ENCODE peak calls at places on chromosome 7, in nine cellular contexts. One of them, this sample, is unnamed.

GRCh38 chr7:128236924-128237586 is 4.0 kb upstream of the LEP start:
- DNase-seq in cardiac muscle cell: peak; percentile 79
- DNase-seq in lower lobe of right lung: no peak
- DNase-seq in naive thymus-derived CD4-positive, alpha-beta T cell: peak; percentile 16
- DNase-seq in CD8-positive, alpha-beta T cell: peak; percentile 52
- DNase-seq in colonic mucosa: no peak
- DNase-seq in CD8-positive, alpha-beta memory T cell: peak; percentile 3
- DNase-seq in fibroblast of lung: peak; percentile 82
- DNase-seq in Panc1: peak; percentile 43
- DNase-seq in this sample: peak; percentile 83

GRCh38 chr7:27901028-27901760 is 161.2 kb downstream of the TAX1BP1 start:
- DNase-seq in CD8-positive, alpha-beta T cell: no peak
- DNase-seq in lower lobe of right lung: no peak
- DNase-seq in naive thymus-derived CD4-positive, alpha-beta T cell: peak; percentile 50
- DNase-seq in colonic mucosa: no peak
- DNase-seq in fibroblast of lung: peak; percentile 46
- DNase-seq in Panc1: no peak
- DNase-seq in cardiac muscle cell: peak; percentile 54
- DNase-seq in CD8-positive, alpha-beta memory T cell: no peak
- DNase-seq in this sample: peak; percentile 11

GRCh38 chr7:157674027-157674714 is 337.4 kb downstream of the DNAJB6 start:
- DNase-seq in colonic mucosa: no peak
- DNase-seq in lower lobe of right lung: no peak
- DNase-seq in CD8-positive, alpha-beta memory T cell: no peak
- DNase-seq in fibroblast of lung: no peak
- DNase-seq in cardiac muscle cell: no peak
- DNase-seq in Panc1: no peak
- DNase-seq in naive thymus-derived CD4-positive, alpha-beta T cell: no peak
- DNase-seq in CD8-positive, alpha-beta T cell: no peak
- DNase-seq in this sample: no peak

GRCh38 chr7:153354071-153354470 is 594.5 kb downstream of the ACTR3B start:
- DNase-seq in CD8-positive, alpha-beta memory T cell: no peak
- DNase-seq in CD8-positive, alpha-beta T cell: no peak
- DNase-seq in Panc1: no peak
- DNase-seq in naive thymus-derived CD4-positive, alpha-beta T cell: no peak
- DNase-seq in fibroblast of lung: no peak
- DNase-seq in cardiac muscle cell: no peak
- DNase-seq in lower lobe of right lung: no peak
- DNase-seq in colonic mucosa: no peak
- DNase-seq in this sample: no peak

GRCh38 chr7:133513608-133514007 is 260.7 kb downstream of the EXOC4 start:
- DNase-seq in colonic mucosa: no peak
- DNase-seq in Panc1: no peak
- DNase-seq in CD8-positive, alpha-beta memory T cell: no peak
- DNase-seq in lower lobe of right lung: no peak
- DNase-seq in cardiac muscle cell: peak; percentile 23
- DNase-seq in fibroblast of lung: peak; percentile 54
- DNase-seq in CD8-positive, alpha-beta T cell: no peak
- DNase-seq in naive thymus-derived CD4-positive, alpha-beta T cell: no peak
- DNase-seq in this sample: peak; percentile 22

GRCh38 chr7:81721428-81721827 is 48.4 kb downstream of the HGF start:
- DNase-seq in fibroblast of lung: no peak
- DNase-seq in naive thymus-derived CD4-positive, alpha-beta T cell: no peak
- DNase-seq in CD8-positive, alpha-beta memory T cell: no peak
- DNase-seq in CD8-positive, alpha-beta T cell: no peak
- DNase-seq in colonic mucosa: no peak
- DNase-seq in cardiac muscle cell: no peak
- DNase-seq in lower lobe of right lung: no peak
- DNase-seq in Panc1: no peak
- DNase-seq in this sample: no peak

GRCh38 chr7:146772581-146772980 is 656.0 kb downstream of the CNTNAP2 start:
- DNase-seq in CD8-positive, alpha-beta memory T cell: no peak
- DNase-seq in CD8-positive, alpha-beta T cell: no peak
- DNase-seq in Panc1: no peak
- DNase-seq in fibroblast of lung: no peak
- DNase-seq in lower lobe of right lung: no peak
- DNase-seq in colonic mucosa: no peak
- DNase-seq in cardiac muscle cell: no peak
- DNase-seq in naive thymus-derived CD4-positive, alpha-beta T cell: no peak
- DNase-seq in this sample: no peak

GRCh38 chr7:75981450-75982305 is 12.7 kb downstream of the TMEM120A start:
- DNase-seq in Panc1: no peak
- DNase-seq in cardiac muscle cell: no peak
- DNase-seq in CD8-positive, alpha-beta T cell: no peak
- DNase-seq in lower lobe of right lung: no peak
- DNase-seq in naive thymus-derived CD4-positive, alpha-beta T cell: no peak
- DNase-seq in colonic mucosa: peak; percentile 17
- DNase-seq in fibroblast of lung: no peak
- DNase-seq in CD8-positive, alpha-beta memory T cell: no peak
- DNase-seq in this sample: no peak

GRCh38 chr7:37698271-37698670 is 14.7 kb downstream of the GPR141 start:
- DNase-seq in CD8-positive, alpha-beta memory T cell: no peak
- DNase-seq in lower lobe of right lung: no peak
- DNase-seq in naive thymus-derived CD4-positive, alpha-beta T cell: no peak
- DNase-seq in cardiac muscle cell: no peak
- DNase-seq in fibroblast of lung: no peak
- DNase-seq in CD8-positive, alpha-beta T cell: no peak
- DNase-seq in Panc1: no peak
- DNase-seq in colonic mucosa: no peak
- DNase-seq in this sample: no peak

GRCh38 chr7:37690206-37690605 is 6.6 kb downstream of the GPR141 start:
- DNase-seq in Panc1: no peak
- DNase-seq in CD8-positive, alpha-beta T cell: no peak
- DNase-seq in cardiac muscle cell: no peak
- DNase-seq in naive thymus-derived CD4-positive, alpha-beta T cell: no peak
- DNase-seq in fibroblast of lung: no peak
- DNase-seq in CD8-positive, alpha-beta memory T cell: no peak
- DNase-seq in lower lobe of right lung: no peak
- DNase-seq in colonic mucosa: no peak
- DNase-seq in this sample: no peak

GRCh38 chr7:37698782-37699181 is 15.2 kb downstream of the GPR141 start:
- DNase-seq in colonic mucosa: no peak
- DNase-seq in naive thymus-derived CD4-positive, alpha-beta T cell: no peak
- DNase-seq in lower lobe of right lung: no peak
- DNase-seq in fibroblast of lung: no peak
- DNase-seq in Panc1: no peak
- DNase-seq in CD8-positive, alpha-beta memory T cell: no peak
- DNase-seq in CD8-positive, alpha-beta T cell: no peak
- DNase-seq in cardiac muscle cell: no peak
- DNase-seq in this sample: no peak

GRCh38 chr7:37694208-37695080 is 10.9 kb downstream of the GPR141 start:
- DNase-seq in CD8-positive, alpha-beta memory T cell: no peak
- DNase-seq in fibroblast of lung: no peak
- DNase-seq in naive thymus-derived CD4-positive, alpha-beta T cell: no peak
- DNase-seq in lower lobe of right lung: peak; percentile 58
- DNase-seq in CD8-positive, alpha-beta T cell: no peak
- DNase-seq in cardiac muscle cell: no peak
- DNase-seq in colonic mucosa: no peak
- DNase-seq in Panc1: no peak
- DNase-seq in this sample: no peak
- H3K4me3 ChIP-seq in CD8-positive, alpha-beta memory T cell: no peak overlapping the region
- H3K4me3 ChIP-seq in fibroblast of lung: no peak overlapping the region
- H3K4me3 ChIP-seq in naive thymus-derived CD4-positive, alpha-beta T cell: no peak overlapping the region
- H3K4me3 ChIP-seq in lower lobe of right lung: no peak overlapping the region
- H3K4me3 ChIP-seq in CD8-positive, alpha-beta T cell: no peak overlapping the region
- H3K4me3 ChIP-seq in cardiac muscle cell: no peak overlapping the region
- H3K4me3 ChIP-seq in colonic mucosa: no peak overlapping the region
- H3K4me3 ChIP-seq in Panc1: no peak overlapping the region
- H3K4me3 ChIP-seq in this sample: no peak overlapping the region

DNA sequence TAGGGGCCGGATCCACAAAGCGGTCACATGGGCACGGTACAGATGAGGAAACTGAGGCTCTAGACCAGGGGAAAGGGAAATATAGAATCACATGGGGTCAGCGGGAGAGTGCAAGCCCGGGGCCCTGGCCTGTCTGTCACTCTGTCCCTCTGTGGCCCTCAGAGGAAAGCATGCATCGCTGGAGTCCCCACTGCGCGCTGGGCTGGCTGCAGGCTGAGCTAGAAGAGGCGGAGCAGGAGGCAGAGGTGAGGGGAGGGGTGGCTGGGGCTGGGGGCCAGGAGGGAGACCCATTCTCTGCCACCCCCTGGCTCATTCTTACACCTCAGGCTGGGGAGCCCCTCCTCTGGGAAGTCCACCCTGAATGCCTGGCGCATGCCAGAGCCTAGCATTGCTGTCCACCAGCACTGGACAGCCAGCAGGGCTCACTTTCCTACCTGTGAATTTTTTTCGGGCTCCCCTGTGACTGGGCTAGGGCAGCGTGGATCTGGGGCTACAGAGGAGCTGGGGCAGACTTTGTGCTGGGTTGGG is 2.3 kb downstream of the VPS37D start:
- DNase-seq in fibroblast of lung: no peak
- DNase-seq in Panc1: no peak
- DNase-seq in CD8-positive, alpha-beta memory T cell: no peak
- DNase-seq in CD8-positive, alpha-beta T cell: no peak
- DNase-seq in lower lobe of right lung: no peak
- DNase-seq in cardiac muscle cell: no peak
- DNase-seq in colonic mucosa: no peak
- DNase-seq in naive thymus-derived CD4-positive, alpha-beta T cell: no peak
- DNase-seq in this sample: no peak
- H3K27me3 ChIP-seq in fibroblast of lung: no peaks in the 10 kb centered on the region
- H3K27me3 ChIP-seq in Panc1: no peaks in the 10 kb centered on the region
- H3K27me3 ChIP-seq in CD8-positive, alpha-beta memory T cell: no peaks in the 10 kb centered on the region
- H3K27me3 ChIP-seq in CD8-positive, alpha-beta T cell: no peaks in the 10 kb centered on the region
- H3K27me3 ChIP-seq in lower lobe of right lung: no peaks in the 10 kb centered on the region
- H3K27me3 ChIP-seq in cardiac muscle cell: no peaks in the 10 kb centered on the region
- H3K27me3 ChIP-seq in colonic mucosa: no peaks in the 10 kb centered on the region
- H3K27me3 ChIP-seq in naive thymus-derived CD4-positive, alpha-beta T cell: no peaks in the 10 kb centered on the region
- H3K27me3 ChIP-seq in this sample: no peaks in the 10 kb centered on the region

DNA sequence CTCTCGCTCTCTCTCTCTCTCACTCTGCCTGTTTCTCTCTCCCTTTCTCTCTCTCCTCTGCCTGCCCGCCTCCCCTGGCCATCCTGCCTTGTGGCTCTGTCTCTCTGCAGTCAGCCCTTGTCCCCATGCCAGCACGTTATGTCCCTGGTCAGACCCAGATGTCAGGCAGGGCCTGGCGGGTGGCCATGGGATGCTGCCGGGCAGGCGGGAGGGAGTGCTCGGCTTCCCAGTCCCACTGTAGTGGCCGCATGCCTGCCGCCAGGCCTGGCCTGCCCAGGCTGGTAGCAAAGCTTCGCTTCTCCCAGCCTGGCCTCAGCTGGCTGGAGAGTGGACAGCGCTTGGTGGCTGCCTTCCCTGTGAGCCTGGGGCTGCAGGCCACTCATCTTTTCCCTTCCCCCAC is 121.5 kb upstream of the ZNF716 start:
- DNase-seq in colonic mucosa: no peak
- DNase-seq in naive thymus-derived CD4-positive, alpha-beta T cell: no peak
- DNase-seq in CD8-positive, alpha-beta memory T cell: no peak
- DNase-seq in lower lobe of right lung: no peak
- DNase-seq in Panc1: no peak
- DNase-seq in CD8-positive, alpha-beta T cell: no peak
- DNase-seq in fibroblast of lung: no peak
- DNase-seq in cardiac muscle cell: no peak
- DNase-seq in this sample: no peak
- H3K9me3 ChIP-seq in colonic mucosa: no peaks in the 10 kb centered on the region
- H3K9me3 ChIP-seq in naive thymus-derived CD4-positive, alpha-beta T cell: peaks cover 50% of the 10 kb centered on the region
- H3K9me3 ChIP-seq in CD8-positive, alpha-beta memory T cell: no peaks in the 10 kb centered on the region
- H3K9me3 ChIP-seq in lower lobe of right lung: peaks cover 35% of the 10 kb centered on the region
- H3K9me3 ChIP-seq in Panc1: peaks cover 4% of the 10 kb centered on the region
- H3K9me3 ChIP-seq in CD8-positive, alpha-beta T cell: no peaks in the 10 kb centered on the region
- H3K9me3 ChIP-seq in fibroblast of lung: no peaks in the 10 kb centered on the region
- H3K9me3 ChIP-seq in cardiac muscle cell: peaks cover under 1% of the 10 kb centered on the region
- H3K9me3 ChIP-seq in this sample: no peaks in the 10 kb centered on the region

DNA sequence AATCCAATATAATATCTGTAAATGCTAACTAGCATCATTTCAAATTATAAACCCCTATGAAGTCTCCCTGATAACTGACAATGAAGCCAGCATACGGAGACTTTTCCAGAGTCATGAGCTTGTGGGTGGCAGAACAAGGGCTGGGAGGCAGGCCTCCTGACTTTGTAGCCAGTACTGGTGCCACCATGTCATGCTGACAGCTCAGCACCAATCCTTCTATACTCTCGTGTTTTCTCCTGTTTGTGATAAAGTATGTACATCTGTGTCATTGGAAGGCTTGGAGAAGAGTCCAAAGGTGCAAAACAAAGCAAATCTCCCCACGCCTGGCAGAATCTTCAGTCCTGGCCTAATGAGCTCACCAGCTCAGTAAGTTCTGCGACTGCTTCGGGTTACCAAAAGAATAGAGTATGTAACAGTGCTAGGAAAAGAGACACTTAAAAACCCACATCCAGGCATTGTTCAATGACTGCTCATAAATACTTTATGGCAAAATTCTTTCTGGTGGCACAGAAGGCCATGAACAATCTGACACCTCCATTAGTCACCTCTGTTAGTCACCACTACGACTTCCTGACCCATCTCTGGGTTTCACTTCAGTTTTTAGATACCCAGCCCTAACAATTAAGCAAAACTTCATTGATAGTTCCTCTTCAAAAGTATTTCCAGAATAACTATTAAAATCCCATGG is 24.5 kb downstream of the STEAP1 start:
- DNase-seq in CD8-positive, alpha-beta memory T cell: no peak
- DNase-seq in colonic mucosa: no peak
- DNase-seq in fibroblast of lung: peak; percentile 93
- DNase-seq in naive thymus-derived CD4-positive, alpha-beta T cell: no peak
- DNase-seq in lower lobe of right lung: no peak
- DNase-seq in Panc1: peak; percentile 84
- DNase-seq in CD8-positive, alpha-beta T cell: no peak
- DNase-seq in cardiac muscle cell: peak; percentile 50
- DNase-seq in this sample: peak; percentile 62
- H3K4me3 ChIP-seq in CD8-positive, alpha-beta memory T cell: no peak overlapping the region
- H3K4me3 ChIP-seq in colonic mucosa: no peak overlapping the region
- H3K4me3 ChIP-seq in fibroblast of lung: no peak overlapping the region
- H3K4me3 ChIP-seq in naive thymus-derived CD4-positive, alpha-beta T cell: no peak overlapping the region
- H3K4me3 ChIP-seq in lower lobe of right lung: no peak overlapping the region
- H3K4me3 ChIP-seq in Panc1: no peak overlapping the region
- H3K4me3 ChIP-seq in CD8-positive, alpha-beta T cell: no peak overlapping the region
- H3K4me3 ChIP-seq in cardiac muscle cell: no peak overlapping the region
- H3K4me3 ChIP-seq in this sample: no peak overlapping the region

GRCh38 chr7:124686543-124687161 is 78.9 kb downstream of the GPR37 start:
- DNase-seq in colonic mucosa: no peak
- DNase-seq in cardiac muscle cell: no peak
- DNase-seq in CD8-positive, alpha-beta T cell: no peak
- DNase-seq in naive thymus-derived CD4-positive, alpha-beta T cell: no peak
- DNase-seq in fibroblast of lung: no peak
- DNase-seq in CD8-positive, alpha-beta memory T cell: no peak
- DNase-seq in Panc1: no peak
- DNase-seq in lower lobe of right lung: no peak
- DNase-seq in this sample: no peak

GRCh38 chr7:124688991-124689390 is 76.6 kb downstream of the GPR37 start:
- DNase-seq in fibroblast of lung: peak; percentile 81
- DNase-seq in Panc1: no peak
- DNase-seq in CD8-positive, alpha-beta T cell: no peak
- DNase-seq in cardiac muscle cell: no peak
- DNase-seq in lower lobe of right lung: no peak
- DNase-seq in naive thymus-derived CD4-positive, alpha-beta T cell: no peak
- DNase-seq in CD8-positive, alpha-beta memory T cell: no peak
- DNase-seq in colonic mucosa: no peak
- DNase-seq in this sample: no peak

GRCh38 chr7:124692420-124692819 is 73.2 kb downstream of the GPR37 start:
- DNase-seq in Panc1: no peak
- DNase-seq in fibroblast of lung: peak; percentile 33
- DNase-seq in colonic mucosa: no peak
- DNase-seq in CD8-positive, alpha-beta T cell: no peak
- DNase-seq in cardiac muscle cell: no peak
- DNase-seq in CD8-positive, alpha-beta memory T cell: no peak
- DNase-seq in lower lobe of right lung: no peak
- DNase-seq in naive thymus-derived CD4-positive, alpha-beta T cell: no peak
- DNase-seq in this sample: no peak

DNA sequence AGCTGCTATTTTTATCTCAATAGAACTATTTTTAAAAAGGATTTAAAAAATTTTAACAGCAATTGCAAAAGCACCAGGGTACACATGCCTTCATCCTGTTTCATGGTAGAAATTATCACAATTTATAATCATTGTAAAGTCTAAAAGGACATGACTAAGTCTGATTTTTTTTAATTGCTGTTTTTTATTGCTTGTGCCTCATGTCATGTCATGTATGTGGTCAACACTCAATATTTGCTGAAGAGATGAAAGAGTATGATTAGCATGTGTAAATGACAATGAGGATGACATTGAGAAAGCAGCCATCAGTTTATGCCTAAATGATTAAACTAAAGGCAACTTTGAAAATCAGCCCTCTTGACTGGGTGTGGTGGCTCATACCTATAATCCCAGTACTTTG is 74.8 kb downstream of the GPR37 start:
- DNase-seq in colonic mucosa: no peak
- DNase-seq in CD8-positive, alpha-beta memory T cell: no peak
- DNase-seq in CD8-positive, alpha-beta T cell: no peak
- DNase-seq in Panc1: no peak
- DNase-seq in naive thymus-derived CD4-positive, alpha-beta T cell: no peak
- DNase-seq in lower lobe of right lung: no peak
- DNase-seq in cardiac muscle cell: no peak
- DNase-seq in fibroblast of lung: no peak
- DNase-seq in this sample: no peak
- H3K27me3 ChIP-seq in colonic mucosa: no peaks in the 10 kb centered on the region
- H3K27me3 ChIP-seq in CD8-positive, alpha-beta memory T cell: no peaks in the 10 kb centered on the region
- H3K27me3 ChIP-seq in CD8-positive, alpha-beta T cell: no peaks in the 10 kb centered on the region
- H3K27me3 ChIP-seq in Panc1: no peaks in the 10 kb centered on the region
- H3K27me3 ChIP-seq in naive thymus-derived CD4-positive, alpha-beta T cell: no peaks in the 10 kb centered on the region
- H3K27me3 ChIP-seq in lower lobe of right lung: no peaks in the 10 kb centered on the region
- H3K27me3 ChIP-seq in cardiac muscle cell: no peaks in the 10 kb centered on the region
- H3K27me3 ChIP-seq in fibroblast of lung: no peaks in the 10 kb centered on the region
- H3K27me3 ChIP-seq in this sample: no peaks in the 10 kb centered on the region

This sample was measured in MG63.